ENCODE peak calls at places on chromosomes 3 and 15, in ten cellular contexts. One of them, this sample, is unnamed.

GRCh38 chr3:176767385-176767784 is 429.9 kb downstream of the TBL1XR1 start:
- DNase-seq in dorsolateral prefrontal cortex: no peak
- DNase-seq in WERI-Rb-1: no peak
- DNase-seq in cardiac muscle cell: peak
- DNase-seq in COR-L47: no peak
- DNase-seq in Ammon's horn: no peak
- DNase-seq in neural crest cell: no peak
- DNase-seq in HTR-8/SVneo: no peak
- DNase-seq in retinal pigment epithelial cell: no peak
- DNase-seq in amniotic stem cell: peak
- DNase-seq in this sample: no peak

GRCh38 chr3:73542127-73542526 is 82.6 kb downstream of the PDZRN3 start:
- DNase-seq in dorsolateral prefrontal cortex: no peak
- DNase-seq in WERI-Rb-1: no peak
- DNase-seq in cardiac muscle cell: no peak
- DNase-seq in COR-L47: peak
- DNase-seq in Ammon's horn: no peak
- DNase-seq in neural crest cell: no peak
- DNase-seq in HTR-8/SVneo: no peak
- DNase-seq in retinal pigment epithelial cell: no peak
- DNase-seq in amniotic stem cell: no peak
- DNase-seq in this sample: no peak

GRCh38 chr3:123295171-123295900 is 93.6 kb downstream of the SEC22A start:
- DNase-seq in dorsolateral prefrontal cortex: no peak
- DNase-seq in WERI-Rb-1: no peak
- DNase-seq in cardiac muscle cell: no peak
- DNase-seq in COR-L47: no peak
- DNase-seq in Ammon's horn: no peak
- DNase-seq in neural crest cell: no peak
- DNase-seq in HTR-8/SVneo: no peak
- DNase-seq in retinal pigment epithelial cell: no peak
- DNase-seq in amniotic stem cell: no peak
- DNase-seq in this sample: no peak

GRCh38 chr3:31890742-31891469 is 90.2 kb downstream of the OSBPL10 start:
- DNase-seq in dorsolateral prefrontal cortex: no peak
- DNase-seq in WERI-Rb-1: no peak
- DNase-seq in cardiac muscle cell: no peak
- DNase-seq in COR-L47: no peak
- DNase-seq in Ammon's horn: no peak
- DNase-seq in neural crest cell: no peak
- DNase-seq in HTR-8/SVneo: no peak
- DNase-seq in retinal pigment epithelial cell: no peak
- DNase-seq in amniotic stem cell: no peak
- DNase-seq in this sample: no peak

GRCh38 chr3:121981473-121981872 is 40.6 kb downstream of the ILDR1 start:
- DNase-seq in dorsolateral prefrontal cortex: no peak
- DNase-seq in WERI-Rb-1: no peak
- DNase-seq in cardiac muscle cell: no peak
- DNase-seq in COR-L47: no peak
- DNase-seq in Ammon's horn: no peak
- DNase-seq in neural crest cell: no peak
- DNase-seq in HTR-8/SVneo: no peak
- DNase-seq in retinal pigment epithelial cell: no peak
- DNase-seq in amniotic stem cell: no peak
- DNase-seq in this sample: no peak

GRCh38 chr3:67083277-67083676 is 85.2 kb downstream of the KBTBD8 start:
- DNase-seq in dorsolateral prefrontal cortex: no peak
- DNase-seq in WERI-Rb-1: no peak
- DNase-seq in cardiac muscle cell: peak
- DNase-seq in COR-L47: no peak
- DNase-seq in Ammon's horn: no peak
- DNase-seq in neural crest cell: no peak
- DNase-seq in HTR-8/SVneo: no peak
- DNase-seq in retinal pigment epithelial cell: no peak
- DNase-seq in amniotic stem cell: no peak
- DNase-seq in this sample: no peak

GRCh38 chr3:161343986-161344385 is 27.3 kb downstream of the SPTSSB start:
- DNase-seq in dorsolateral prefrontal cortex: no peak
- DNase-seq in WERI-Rb-1: no peak
- DNase-seq in cardiac muscle cell: no peak
- DNase-seq in COR-L47: peak
- DNase-seq in Ammon's horn: no peak
- DNase-seq in neural crest cell: no peak
- DNase-seq in HTR-8/SVneo: no peak
- DNase-seq in retinal pigment epithelial cell: peak
- DNase-seq in amniotic stem cell: no peak
- DNase-seq in this sample: no peak

GRCh38 chr15:99433757-99434211 is 132.0 kb upstream of the MEF2A start:
- DNase-seq in dorsolateral prefrontal cortex: peak
- DNase-seq in WERI-Rb-1: peak
- DNase-seq in cardiac muscle cell: no peak
- DNase-seq in COR-L47: no peak
- DNase-seq in Ammon's horn: no peak
- DNase-seq in neural crest cell: no peak
- DNase-seq in HTR-8/SVneo: no peak
- DNase-seq in retinal pigment epithelial cell: no peak
- DNase-seq in amniotic stem cell: no peak
- DNase-seq in this sample: no peak

GRCh38 chr3:135844381-135844780 is 121.1 kb upstream of the PPP2R3A start:
- DNase-seq in dorsolateral prefrontal cortex: no peak
- DNase-seq in WERI-Rb-1: no peak
- DNase-seq in cardiac muscle cell: no peak
- DNase-seq in COR-L47: no peak
- DNase-seq in Ammon's horn: no peak
- DNase-seq in neural crest cell: no peak
- DNase-seq in HTR-8/SVneo: no peak
- DNase-seq in retinal pigment epithelial cell: no peak
- DNase-seq in amniotic stem cell: no peak
- DNase-seq in this sample: no peak

GRCh38 chr3:159764211-159765024 is 224.2 kb upstream of the IL12A start:
- DNase-seq in dorsolateral prefrontal cortex: peak
- DNase-seq in WERI-Rb-1: peak
- DNase-seq in cardiac muscle cell: peak
- DNase-seq in COR-L47: no peak
- DNase-seq in Ammon's horn: peak
- DNase-seq in neural crest cell: peak
- DNase-seq in HTR-8/SVneo: no peak
- DNase-seq in retinal pigment epithelial cell: no peak
- DNase-seq in amniotic stem cell: peak
- DNase-seq in this sample: no peak

GRCh38 chr15:68413363-68414255 is 18.4 kb downstream of the ITGA11 start:
- DNase-seq in dorsolateral prefrontal cortex: no peak
- DNase-seq in WERI-Rb-1: no peak
- DNase-seq in cardiac muscle cell: no peak
- DNase-seq in COR-L47: no peak
- DNase-seq in Ammon's horn: no peak
- DNase-seq in neural crest cell: no peak
- DNase-seq in HTR-8/SVneo: no peak
- DNase-seq in retinal pigment epithelial cell: no peak
- DNase-seq in amniotic stem cell: no peak
- DNase-seq in this sample: no peak

GRCh38 chr3:183830187-183830586 is 4.8 kb upstream of the MAP6D1 start:
- DNase-seq in dorsolateral prefrontal cortex: peak
- DNase-seq in WERI-Rb-1: no peak
- DNase-seq in cardiac muscle cell: no peak
- DNase-seq in COR-L47: no peak
- DNase-seq in Ammon's horn: no peak
- DNase-seq in neural crest cell: no peak
- DNase-seq in HTR-8/SVneo: no peak
- DNase-seq in retinal pigment epithelial cell: no peak
- DNase-seq in amniotic stem cell: no peak
- DNase-seq in this sample: no peak

GRCh38 chr15:82621970-82622369 is 25.2 kb downstream of the CPEB1 start:
- DNase-seq in dorsolateral prefrontal cortex: no peak
- DNase-seq in WERI-Rb-1: peak
- DNase-seq in cardiac muscle cell: no peak
- DNase-seq in COR-L47: no peak
- DNase-seq in Ammon's horn: no peak
- DNase-seq in neural crest cell: no peak
- DNase-seq in HTR-8/SVneo: no peak
- DNase-seq in retinal pigment epithelial cell: no peak
- DNase-seq in amniotic stem cell: no peak
- DNase-seq in this sample: no peak

GRCh38 chr3:160169139-160169830 is 55.9 kb upstream of the C3orf80 start:
- DNase-seq in dorsolateral prefrontal cortex: no peak
- DNase-seq in WERI-Rb-1: no peak
- DNase-seq in cardiac muscle cell: peak
- DNase-seq in COR-L47: no peak
- DNase-seq in Ammon's horn: no peak
- DNase-seq in neural crest cell: no peak
- DNase-seq in HTR-8/SVneo: peak
- DNase-seq in retinal pigment epithelial cell: no peak
- DNase-seq in amniotic stem cell: peak
- DNase-seq in this sample: no peak

GRCh38 chr3:172107403-172107802 is 68.0 kb downstream of the FNDC3B start:
- DNase-seq in dorsolateral prefrontal cortex: no peak
- DNase-seq in WERI-Rb-1: no peak
- DNase-seq in cardiac muscle cell: no peak
- DNase-seq in COR-L47: no peak
- DNase-seq in Ammon's horn: no peak
- DNase-seq in neural crest cell: no peak
- DNase-seq in HTR-8/SVneo: no peak
- DNase-seq in retinal pigment epithelial cell: no peak
- DNase-seq in amniotic stem cell: no peak
- DNase-seq in this sample: no peak

GRCh38 chr3:69761896-69762789 is 22.9 kb downstream of the MITF start:
- DNase-seq in dorsolateral prefrontal cortex: no peak
- DNase-seq in WERI-Rb-1: no peak
- DNase-seq in cardiac muscle cell: peak
- DNase-seq in COR-L47: no peak
- DNase-seq in Ammon's horn: no peak
- DNase-seq in neural crest cell: no peak
- DNase-seq in HTR-8/SVneo: no peak
- DNase-seq in retinal pigment epithelial cell: no peak
- DNase-seq in amniotic stem cell: no peak
- DNase-seq in this sample: no peak

GRCh38 chr3:50609071-50609742 is 2.4 kb downstream of the CISH start:
- DNase-seq in dorsolateral prefrontal cortex: no peak
- DNase-seq in WERI-Rb-1: no peak
- DNase-seq in cardiac muscle cell: no peak
- DNase-seq in COR-L47: no peak
- DNase-seq in Ammon's horn: no peak
- DNase-seq in neural crest cell: no peak
- DNase-seq in HTR-8/SVneo: no peak
- DNase-seq in retinal pigment epithelial cell: no peak
- DNase-seq in amniotic stem cell: no peak
- DNase-seq in this sample: no peak

GRCh38 chr15:88664151-88664778 is 25.4 kb downstream of the ISG20 start:
- DNase-seq in dorsolateral prefrontal cortex: peak
- DNase-seq in WERI-Rb-1: no peak
- DNase-seq in cardiac muscle cell: peak
- DNase-seq in COR-L47: no peak
- DNase-seq in Ammon's horn: peak
- DNase-seq in neural crest cell: no peak
- DNase-seq in HTR-8/SVneo: no peak
- DNase-seq in retinal pigment epithelial cell: no peak
- DNase-seq in amniotic stem cell: no peak
- DNase-seq in this sample: no peak

GRCh38 chr15:72591361-72591760 is 63.1 kb upstream of the GOLGA6B start:
- DNase-seq in dorsolateral prefrontal cortex: no peak
- DNase-seq in WERI-Rb-1: no peak
- DNase-seq in cardiac muscle cell: peak
- DNase-seq in COR-L47: no peak
- DNase-seq in Ammon's horn: no peak
- DNase-seq in neural crest cell: no peak
- DNase-seq in HTR-8/SVneo: no peak
- DNase-seq in retinal pigment epithelial cell: no peak
- DNase-seq in amniotic stem cell: peak
- DNase-seq in this sample: no peak

GRCh38 chr3:69740103-69741021 is 1.1 kb downstream of the MITF start:
- DNase-seq in dorsolateral prefrontal cortex: peak
- DNase-seq in WERI-Rb-1: peak
- DNase-seq in cardiac muscle cell: no peak
- DNase-seq in COR-L47: no peak
- DNase-seq in Ammon's horn: peak
- DNase-seq in neural crest cell: no peak
- DNase-seq in HTR-8/SVneo: no peak
- DNase-seq in retinal pigment epithelial cell: no peak
- DNase-seq in amniotic stem cell: no peak
- DNase-seq in this sample: no peak

GRCh38 chr3:150793641-150794040 is 30.7 kb upstream of the SIAH2 start:
- DNase-seq in dorsolateral prefrontal cortex: no peak
- DNase-seq in WERI-Rb-1: no peak
- DNase-seq in cardiac muscle cell: no peak
- DNase-seq in COR-L47: no peak
- DNase-seq in Ammon's horn: no peak
- DNase-seq in neural crest cell: no peak
- DNase-seq in HTR-8/SVneo: no peak
- DNase-seq in retinal pigment epithelial cell: no peak
- DNase-seq in amniotic stem cell: no peak
- DNase-seq in this sample: no peak

GRCh38 chr3:79367803-79368202 is 400.0 kb downstream of the ROBO1 start:
- DNase-seq in dorsolateral prefrontal cortex: no peak
- DNase-seq in WERI-Rb-1: peak
- DNase-seq in cardiac muscle cell: no peak
- DNase-seq in COR-L47: no peak
- DNase-seq in Ammon's horn: no peak
- DNase-seq in neural crest cell: no peak
- DNase-seq in HTR-8/SVneo: no peak
- DNase-seq in retinal pigment epithelial cell: no peak
- DNase-seq in amniotic stem cell: no peak
- DNase-seq in this sample: no peak

GRCh38 chr15:38474155-38474757 is 20.3 kb downstream of the FAM98B start:
- DNase-seq in dorsolateral prefrontal cortex: no peak
- DNase-seq in WERI-Rb-1: peak
- DNase-seq in cardiac muscle cell: peak
- DNase-seq in COR-L47: peak
- DNase-seq in Ammon's horn: peak
- DNase-seq in neural crest cell: no peak
- DNase-seq in HTR-8/SVneo: peak
- DNase-seq in retinal pigment epithelial cell: peak
- DNase-seq in amniotic stem cell: no peak
- DNase-seq in this sample: no peak

GRCh38 chr3:123534264-123534663 is 50.6 kb downstream of the HACD2 start:
- DNase-seq in dorsolateral prefrontal cortex: no peak
- DNase-seq in WERI-Rb-1: no peak
- DNase-seq in cardiac muscle cell: no peak
- DNase-seq in COR-L47: no peak
- DNase-seq in Ammon's horn: no peak
- DNase-seq in neural crest cell: no peak
- DNase-seq in HTR-8/SVneo: no peak
- DNase-seq in retinal pigment epithelial cell: no peak
- DNase-seq in amniotic stem cell: no peak
- DNase-seq in this sample: no peak

GRCh38 chr15:74784854-74785715 is 3.2 kb downstream of the CSK start:
- DNase-seq in dorsolateral prefrontal cortex: no peak
- DNase-seq in WERI-Rb-1: no peak
- DNase-seq in cardiac muscle cell: no peak
- DNase-seq in COR-L47: no peak
- DNase-seq in Ammon's horn: no peak
- DNase-seq in neural crest cell: no peak
- DNase-seq in HTR-8/SVneo: no peak
- DNase-seq in retinal pigment epithelial cell: no peak
- DNase-seq in amniotic stem cell: no peak
- DNase-seq in this sample: no peak

GRCh38 chr3:129506272-129506742 is 22.1 kb upstream of the RHO start:
- DNase-seq in dorsolateral prefrontal cortex: no peak
- DNase-seq in WERI-Rb-1: no peak
- DNase-seq in cardiac muscle cell: no peak
- DNase-seq in COR-L47: peak
- DNase-seq in Ammon's horn: no peak
- DNase-seq in neural crest cell: no peak
- DNase-seq in HTR-8/SVneo: no peak
- DNase-seq in retinal pigment epithelial cell: no peak
- DNase-seq in amniotic stem cell: no peak
- DNase-seq in this sample: no peak

GRCh38 chr15:28892789-28893610 is 7.2 kb downstream of the APBA2 start:
- DNase-seq in dorsolateral prefrontal cortex: peak
- DNase-seq in WERI-Rb-1: no peak
- DNase-seq in cardiac muscle cell: peak
- DNase-seq in COR-L47: no peak
- DNase-seq in Ammon's horn: no peak
- DNase-seq in neural crest cell: no peak
- DNase-seq in HTR-8/SVneo: no peak
- DNase-seq in retinal pigment epithelial cell: no peak
- DNase-seq in amniotic stem cell: no peak
- DNase-seq in this sample: no peak

GRCh38 chr3:31093608-31093990 is 199.1 kb upstream of the GADL1 start:
- DNase-seq in dorsolateral prefrontal cortex: no peak
- DNase-seq in WERI-Rb-1: no peak
- DNase-seq in cardiac muscle cell: no peak
- DNase-seq in COR-L47: no peak
- DNase-seq in Ammon's horn: no peak
- DNase-seq in neural crest cell: no peak
- DNase-seq in HTR-8/SVneo: no peak
- DNase-seq in retinal pigment epithelial cell: no peak
- DNase-seq in amniotic stem cell: no peak
- DNase-seq in this sample: no peak

This sample was measured in glomerular endothelial cell.